ENCODE peak calls at places on chromosomes 3 and 15, in four cellular contexts. One of them, this sample, is unnamed.

GRCh38 chr15:70801111-70801510 is 37.8 kb upstream of the UACA start:
- DNase-seq in GM12878: no peak
- DNase-seq in H1: no peak
- DNase-seq in HepG2: no peak
- DNase-seq in this sample: no peak

GRCh38 chr15:101126618-101127502 is 125.0 kb downstream of the CHSY1 start:
- DNase-seq in H1: no peak
- DNase-seq in HepG2: no peak
- DNase-seq in GM12878: no peak
- DNase-seq in this sample: no peak

GRCh38 chr3:157087398-157088132 is 72.4 kb downstream of the CCNL1 start:
- DNase-seq in GM12878: no peak
- DNase-seq in H1: no peak
- DNase-seq in HepG2: no peak
- DNase-seq in this sample: no peak

GRCh38 chr3:196524527-196524926 is 9.4 kb upstream of the SMCO1 start:
- DNase-seq in H1: no peak
- DNase-seq in HepG2: no peak
- DNase-seq in GM12878: no peak
- DNase-seq in this sample: peak; percentile 76

GRCh38 chr15:66290518-66290917 is 2.9 kb upstream of the DIS3L start:
- DNase-seq in HepG2: no peak
- DNase-seq in H1: no peak
- DNase-seq in GM12878: no peak
- DNase-seq in this sample: no peak

GRCh38 chr3:134082582-134082981 is 52.9 kb upstream of the SLCO2A1 start:
- DNase-seq in HepG2: no peak
- DNase-seq in H1: no peak
- DNase-seq in GM12878: no peak
- DNase-seq in this sample: no peak

GRCh38 chr15:92166029-92166428 is 227.7 kb upstream of the ST8SIA2 start:
- DNase-seq in H1: no peak
- DNase-seq in GM12878: no peak
- DNase-seq in HepG2: no peak
- DNase-seq in this sample: no peak

GRCh38 chr15:59005579-59005978 is 18.1 kb downstream of the RNF111 start:
- DNase-seq in H1: no peak
- DNase-seq in GM12878: no peak
- DNase-seq in HepG2: no peak
- DNase-seq in this sample: no peak

GRCh38 chr3:195559723-195560409 is 16.7 kb upstream of the PPP1R2 start:
- DNase-seq in GM12878: no peak
- DNase-seq in H1: no peak
- DNase-seq in HepG2: peak; percentile 28
- DNase-seq in this sample: no peak

GRCh38 chr3:137100326-137100725 is 142.5 kb downstream of the IL20RB start:
- DNase-seq in H1: no peak
- DNase-seq in HepG2: no peak
- DNase-seq in GM12878: no peak
- DNase-seq in this sample: no peak

GRCh38 chr15:66743703-66744536 is 41.9 kb downstream of the SMAD6 start:
- DNase-seq in GM12878: no peak
- DNase-seq in HepG2: no peak
- DNase-seq in H1: no peak
- DNase-seq in this sample: no peak

GRCh38 chr3:62462790-62463186 is 89.4 kb upstream of the FEZF2 start:
- DNase-seq in GM12878: no peak
- DNase-seq in H1: no peak
- DNase-seq in HepG2: no peak
- DNase-seq in this sample: no peak

GRCh38 chr15:90862964-90863721 is 5.2 kb upstream of the FURIN start:
- DNase-seq in HepG2: no peak
- DNase-seq in GM12878: no peak
- DNase-seq in H1: no peak
- DNase-seq in this sample: no peak

GRCh38 chr3:97872209-97873042 is 50.6 kb downstream of the CRYBG3 start:
- DNase-seq in H1: no peak
- DNase-seq in HepG2: no peak
- DNase-seq in GM12878: no peak
- DNase-seq in this sample: no peak

GRCh38 chr15:33735637-33736247 is 232.6 kb upstream of the CHRM5 start:
- DNase-seq in GM12878: no peak
- DNase-seq in HepG2: peak; percentile 13
- DNase-seq in H1: no peak
- DNase-seq in this sample: peak; percentile 21

GRCh38 chr3:45553469-45553974 is 41.0 kb upstream of the LIMD1 start:
- DNase-seq in H1: no peak
- DNase-seq in HepG2: no peak
- DNase-seq in GM12878: no peak
- DNase-seq in this sample: peak; percentile 43

GRCh38 chr3:125144653-125145314 is 67.8 kb downstream of the SLC12A8 start:
- DNase-seq in H1: no peak
- DNase-seq in GM12878: no peak
- DNase-seq in HepG2: no peak
- DNase-seq in this sample: no peak

GRCh38 chr3:38026856-38027255 is 2.6 kb downstream of the PLCD1 start:
- DNase-seq in GM12878: no peak
- DNase-seq in H1: no peak
- DNase-seq in HepG2: no peak
- DNase-seq in this sample: no peak
- TF ChIP-seq HDAC6 in GM12878: no peak
- TF ChIP-seq HDAC6 in H1: no peak
- TF ChIP-seq HDAC6 in HepG2: no peak
- TF ChIP-seq HDAC6 in this sample: no peak

GRCh38 chr3:193871093-193871485 is 264.9 kb upstream of the HES1 start:
- DNase-seq in GM12878: no peak
- DNase-seq in HepG2: no peak
- DNase-seq in H1: no peak
- DNase-seq in this sample: no peak

GRCh38 chr3:193869221-193870201 is 266.4 kb upstream of the HES1 start:
- DNase-seq in GM12878: no peak
- DNase-seq in HepG2: no peak
- DNase-seq in H1: peak; percentile 81
- DNase-seq in this sample: peak; percentile 40

GRCh38 chr3:193870376-193871092 is 265.4 kb upstream of the HES1 start:
- DNase-seq in H1: no peak
- DNase-seq in GM12878: no peak
- DNase-seq in HepG2: no peak
- DNase-seq in this sample: no peak

GRCh38 chr3:193865879-193866480 is 270.0 kb upstream of the HES1 start:
- DNase-seq in GM12878: no peak
- DNase-seq in H1: no peak
- DNase-seq in HepG2: no peak
- DNase-seq in this sample: no peak

DNA sequence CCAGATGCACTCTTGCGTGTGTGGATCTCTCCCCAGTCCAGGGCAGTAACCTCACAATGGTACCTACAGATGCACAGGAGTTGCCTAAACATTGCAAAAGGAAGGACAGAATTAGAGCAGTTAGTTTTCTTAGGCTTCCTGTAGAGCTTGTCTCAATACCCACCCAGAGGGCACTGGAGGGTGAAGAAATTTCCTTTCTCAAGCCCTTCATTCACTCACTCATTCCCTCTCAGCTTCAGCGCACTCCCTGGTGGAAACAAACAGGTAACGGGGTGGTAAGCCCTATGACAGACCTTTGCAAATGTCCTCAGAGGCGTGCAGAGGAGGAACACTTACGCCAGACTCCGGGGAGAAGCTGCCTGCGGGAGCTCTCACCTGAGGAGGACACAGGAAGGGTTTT is 267.4 kb upstream of the HES1 start:
- DNase-seq in H1: no peak
- DNase-seq in GM12878: peak; percentile 21
- DNase-seq in HepG2: no peak
- DNase-seq in this sample: no peak
- H3K4me2 ChIP-seq in H1: no peak overlapping the region
- H3K4me2 ChIP-seq in GM12878: no peak overlapping the region
- H3K4me2 ChIP-seq in HepG2: no peak overlapping the region
- H3K4me2 ChIP-seq in this sample: no peak overlapping the region

GRCh38 chr3:54042259-54042823 is 80.0 kb upstream of the CACNA2D3 start:
- DNase-seq in GM12878: no peak
- DNase-seq in H1: peak; percentile 5
- DNase-seq in HepG2: no peak
- DNase-seq in this sample: no peak
- TF ChIP-seq MAX in GM12878: no peak
- TF ChIP-seq MAX in H1: no peak
- TF ChIP-seq MAX in HepG2: no peak
- TF ChIP-seq MAX in this sample: no peak

GRCh38 chr3:36476274-36476942 is 96.1 kb downstream of the STAC start:
- DNase-seq in GM12878: no peak
- DNase-seq in HepG2: no peak
- DNase-seq in H1: no peak
- DNase-seq in this sample: no peak

GRCh38 chr3:36480916-36481648 is 100.8 kb downstream of the STAC start:
- DNase-seq in GM12878: no peak
- DNase-seq in H1: no peak
- DNase-seq in HepG2: no peak
- DNase-seq in this sample: no peak

GRCh38 chr3:36475593-36475992 is 95.3 kb downstream of the STAC start:
- DNase-seq in H1: no peak
- DNase-seq in GM12878: no peak
- DNase-seq in HepG2: no peak
- DNase-seq in this sample: no peak

GRCh38 chr3:36482259-36482658 is 102.0 kb downstream of the STAC start:
- DNase-seq in HepG2: no peak
- DNase-seq in GM12878: no peak
- DNase-seq in H1: no peak
- DNase-seq in this sample: no peak

GRCh38 chr3:36477655-36478054 is 97.4 kb downstream of the STAC start:
- DNase-seq in HepG2: no peak
- DNase-seq in GM12878: no peak
- DNase-seq in H1: no peak
- DNase-seq in this sample: no peak
- TF ChIP-seq HDAC6 in HepG2: no peak
- TF ChIP-seq HDAC6 in GM12878: no peak
- TF ChIP-seq HDAC6 in H1: no peak
- TF ChIP-seq HDAC6 in this sample: no peak

DNA sequence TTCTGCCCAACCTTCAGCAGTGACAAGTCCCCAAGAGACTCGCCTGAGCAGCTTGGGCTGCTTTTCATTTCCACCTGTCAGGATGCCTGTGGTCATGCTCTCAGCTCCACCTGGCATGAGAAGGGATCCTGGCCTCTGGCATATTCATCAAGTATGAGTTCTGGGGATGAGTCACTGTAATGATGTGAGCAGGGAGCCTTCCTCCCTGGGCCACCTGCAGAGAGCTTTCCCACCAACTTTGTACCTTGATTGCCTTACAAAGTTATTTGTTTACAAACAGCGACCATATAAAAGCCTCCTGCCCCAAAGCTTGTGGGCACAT is 3.5 kb downstream of the MYD88 start:
- DNase-seq in GM12878: no peak
- DNase-seq in H1: no peak
- DNase-seq in HepG2: no peak
- DNase-seq in this sample: no peak
- H3K4me2 ChIP-seq in GM12878: peak overlapping the region; percentile 13
- H3K4me2 ChIP-seq in H1: no peak overlapping the region
- H3K4me2 ChIP-seq in HepG2: no peak overlapping the region
- H3K4me2 ChIP-seq in this sample: no peak overlapping the region

DNA sequence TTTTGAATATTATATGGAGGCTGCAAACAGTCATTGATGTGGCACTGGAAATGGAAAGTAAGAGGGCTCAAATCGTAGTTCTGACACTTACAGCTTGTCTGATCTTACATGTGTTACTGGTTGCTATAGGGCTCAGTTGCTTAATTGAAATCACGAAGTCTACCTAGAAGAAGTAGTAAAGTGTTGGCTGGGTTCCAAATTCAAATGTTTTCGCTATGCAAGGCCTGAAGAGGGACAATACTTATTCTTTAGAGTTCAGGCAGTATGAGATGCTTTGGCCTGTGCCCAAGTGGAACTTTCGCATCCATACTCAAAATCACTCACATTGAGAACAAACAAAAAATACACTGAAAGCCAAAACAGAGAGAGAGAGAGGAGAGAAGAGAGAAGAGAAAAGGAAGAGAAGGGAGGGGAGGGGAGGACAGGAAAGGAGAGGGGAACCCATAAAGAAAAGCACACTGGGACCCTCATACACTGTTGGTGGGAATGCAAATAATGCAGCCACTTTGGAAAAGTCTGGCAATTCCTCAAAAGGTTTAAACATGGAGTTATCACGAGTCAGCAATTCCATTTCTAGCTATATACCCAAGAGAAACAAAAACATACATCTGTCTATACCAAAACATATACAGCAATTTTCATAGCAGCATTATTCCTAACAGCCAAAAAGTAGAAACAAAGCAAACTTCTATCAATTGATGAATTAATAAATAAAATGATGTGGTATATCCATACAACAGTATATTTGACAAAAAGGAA is 2.9 kb upstream of the FXR1 start:
- DNase-seq in GM12878: no peak
- DNase-seq in H1: no peak
- DNase-seq in HepG2: no peak
- DNase-seq in this sample: no peak
- TF ChIP-seq MAX in GM12878: no peak
- TF ChIP-seq MAX in H1: no peak
- TF ChIP-seq MAX in HepG2: no peak
- TF ChIP-seq MAX in this sample: no peak

DNA sequence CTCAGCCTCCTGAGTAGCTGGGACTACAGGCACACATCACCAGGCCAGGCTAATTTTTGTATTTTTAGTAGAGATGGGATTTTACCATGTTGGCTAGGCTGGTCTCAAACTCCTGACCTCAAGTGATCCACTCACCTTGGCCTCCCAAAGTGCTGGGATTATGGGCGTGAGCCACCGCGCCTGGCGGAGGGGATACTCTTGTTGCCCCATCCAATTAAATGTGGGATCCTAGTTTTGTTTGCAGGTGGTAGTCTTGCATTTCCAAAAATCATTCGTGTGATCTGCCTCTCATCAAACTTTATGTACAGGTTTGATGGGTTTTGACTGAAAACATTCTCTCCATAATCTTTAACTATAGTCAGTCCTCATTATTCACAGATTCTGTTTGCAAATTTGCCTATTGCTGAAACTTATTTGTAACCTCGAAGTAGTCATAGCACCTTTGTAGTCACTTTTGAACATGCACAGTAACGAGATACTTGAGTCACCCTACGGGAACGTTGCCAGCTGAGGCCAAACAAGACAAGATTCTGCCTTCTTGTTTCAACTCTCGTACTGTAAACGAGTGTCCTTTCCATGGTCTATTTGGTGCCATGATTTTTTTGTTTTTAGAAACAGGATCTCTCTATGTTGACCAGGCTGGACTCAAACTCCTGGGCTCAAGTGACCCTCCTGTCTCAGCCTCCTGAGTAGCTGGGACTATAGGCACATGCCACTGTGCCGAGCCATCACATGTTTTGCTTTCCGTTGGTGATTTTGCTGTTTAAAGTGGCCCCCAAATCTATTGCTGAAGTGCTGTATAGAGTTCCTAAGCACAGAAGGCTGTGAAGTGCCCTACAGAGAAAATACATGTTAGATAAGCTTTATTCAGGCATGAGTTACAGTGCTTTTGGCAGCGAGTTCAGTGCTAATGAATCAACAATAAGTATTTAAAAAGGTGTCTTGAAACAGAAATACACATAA is 8.1 kb upstream of the MAPK6 start:
- DNase-seq in GM12878: peak; percentile 68
- DNase-seq in H1: no peak
- DNase-seq in HepG2: peak; percentile 39
- DNase-seq in this sample: no peak
- TF ChIP-seq HDAC6 in GM12878: no peak
- TF ChIP-seq HDAC6 in H1: no peak
- TF ChIP-seq HDAC6 in HepG2: no peak
- TF ChIP-seq HDAC6 in this sample: no peak

This sample was measured in K562.